ENCODE peak calls at places on chromosome 16, in four cellular contexts. Z, D, J and M are unnamed samples.

GRCh38 chr16:83270640-83271039 is 537.1 kb upstream of the HSBP1 start:
- DNase-seq in J (no peak), D (no peak), Z (no peak), M (no peak)

GRCh38 chr16:6947291-6947690 is 385.4 kb upstream of the RBFOX1 start:
- DNase-seq in Z (no peak), J (no peak), D (no peak), M (no peak)

GRCh38 chr16:64950731-64951130 is 171.1 kb downstream of the CDH11 start:
- DNase-seq in D (no peak), Z (no peak), J (no peak), M (no peak)

GRCh38 chr16:46789499-46790414 is 41.2 kb downstream of the C16orf87 start:
- DNase-seq in Z (peak), D (peak), J (peak), M (peak)

GRCh38 chr16:49456763-49457162 is 83.2 kb downstream of the C16orf78 start:
- DNase-seq in D (no peak), J (no peak), Z (no peak), M (no peak)

GRCh38 chr16:71229344-71229743 is 1.2 kb downstream of the HYDIN start:
- DNase-seq in Z (no peak), J (no peak), D (no peak), M (no peak)

GRCh38 chr16:60151987-60152386 is 1417.9 kb upstream of the GOT2 start:
- DNase-seq in Z (no peak), J (peak), D (no peak), M (no peak)

GRCh38 chr16:68113765-68114240 is 28.6 kb downstream of the NFATC3 start:
- DNase-seq in J (no peak), D (no peak), Z (no peak), M (no peak)

GRCh38 chr16:54847207-54847606 is 83.5 kb upstream of the IRX5 start:
- DNase-seq in J (no peak), D (no peak), Z (no peak), M (no peak)

GRCh38 chr16:64621616-64622015 is 500.2 kb downstream of the CDH11 start:
- DNase-seq in D (no peak), Z (no peak), J (no peak), M (no peak)

GRCh38 chr16:68873635-68874471 is 30.5 kb downstream of the TANGO6 start:
- DNase-seq in D (no peak), J (peak), Z (no peak), M (no peak)

GRCh38 chr16:77297996-77298637 is 98.9 kb downstream of the SYCE1L start:
- DNase-seq in J (no peak), D (no peak), Z (no peak), M (no peak)

GRCh38 chr16:69340095-69340644 is 598 bp downstream of the NIP7 start:
- DNase-seq in D (no peak), J (no peak), Z (peak), M (no peak)

GRCh38 chr16:72309001-72309400 is 137.0 kb upstream of the PMFBP1 start:
- DNase-seq in Z (no peak), J (peak), D (no peak), M (no peak)

GRCh38 chr16:78211951-78212350 is 112.5 kb downstream of the WWOX start:
- DNase-seq in D (no peak), J (no peak), Z (no peak), M (no peak)

DNA sequence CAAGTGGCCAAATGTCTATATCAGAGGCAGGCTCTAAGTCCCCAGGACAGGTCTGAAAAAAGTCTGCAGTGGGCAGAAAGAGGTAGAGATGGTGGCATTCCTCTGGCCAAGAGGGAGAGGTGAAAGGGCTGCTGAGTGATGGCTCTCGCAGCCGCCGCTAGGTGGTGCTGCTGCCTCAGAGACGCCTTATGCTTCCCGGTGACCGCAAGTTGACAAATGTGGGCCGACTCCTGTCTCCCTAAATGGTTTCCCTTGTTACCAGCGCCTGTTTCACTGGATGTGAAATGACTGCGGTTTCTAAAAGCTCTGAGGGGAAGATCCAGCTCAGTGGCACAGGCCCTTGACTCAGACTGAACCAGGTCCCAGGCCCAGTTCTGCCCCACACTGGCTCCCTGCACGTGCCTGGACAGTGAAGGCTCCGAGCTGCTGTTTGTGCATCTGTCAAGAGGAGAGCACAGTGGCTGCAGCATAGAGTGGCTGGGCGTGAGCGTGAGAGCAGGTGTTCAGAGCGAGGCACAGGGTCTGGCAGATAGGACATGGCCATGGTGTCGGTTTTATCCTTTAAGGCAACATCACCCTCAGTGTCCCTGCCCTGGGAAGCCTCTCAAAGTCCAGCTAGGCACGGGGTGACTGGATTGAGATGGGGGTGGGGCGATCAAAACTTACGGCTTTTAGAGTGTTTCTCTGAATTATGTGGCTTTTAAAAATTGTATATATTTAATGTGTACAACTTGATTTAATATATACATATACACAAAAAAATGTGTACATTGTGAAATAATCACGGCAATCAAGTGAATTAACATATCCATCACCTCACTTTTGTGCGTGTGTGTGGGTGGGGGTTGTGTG is 19.9 kb downstream of the CLEC16A start:
- DNase-seq in D (no peak), Z (peak), J (peak), M (peak)
- TF ChIP-seq NFIC in D (no peak), Z (no peak), J (no peak), M (no peak)

DNA sequence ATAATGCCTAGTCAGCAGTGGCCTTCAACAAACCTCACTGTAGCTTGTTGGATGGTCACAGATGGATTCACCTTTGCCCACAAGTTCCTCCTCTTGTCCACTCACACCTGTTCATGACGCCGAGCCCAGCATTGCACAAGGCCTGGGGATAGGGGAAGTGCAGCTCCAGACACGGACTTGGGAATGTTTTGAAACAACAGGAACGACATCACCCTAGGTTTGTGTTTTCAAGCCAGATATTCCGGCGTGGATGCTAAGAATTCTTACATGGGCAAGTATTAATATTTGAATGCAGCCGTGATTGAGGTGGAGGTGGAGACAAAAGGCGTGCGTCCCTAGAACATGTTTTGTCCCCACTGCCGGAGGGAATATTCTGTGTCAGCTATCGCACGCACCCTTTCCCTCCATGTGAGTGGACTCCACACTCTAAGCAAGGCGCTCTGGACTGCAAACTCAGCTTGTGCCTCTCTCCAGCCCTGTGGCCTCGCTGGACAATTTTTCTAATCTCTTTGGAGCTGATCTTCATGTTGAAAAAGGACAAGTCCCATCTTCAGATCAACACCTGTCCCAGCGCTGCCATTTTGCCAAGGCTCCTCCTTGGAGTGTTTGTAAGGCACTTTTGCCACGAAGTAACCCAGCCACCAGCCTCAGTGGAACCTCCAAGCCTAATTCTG is 2.0 kb upstream of the BANP start:
- DNase-seq in Z (no peak), J (peak), D (no peak), M (no peak)
- TF ChIP-seq REST in Z (no peak), J (no peak), D (no peak), M (no peak)

DNA sequence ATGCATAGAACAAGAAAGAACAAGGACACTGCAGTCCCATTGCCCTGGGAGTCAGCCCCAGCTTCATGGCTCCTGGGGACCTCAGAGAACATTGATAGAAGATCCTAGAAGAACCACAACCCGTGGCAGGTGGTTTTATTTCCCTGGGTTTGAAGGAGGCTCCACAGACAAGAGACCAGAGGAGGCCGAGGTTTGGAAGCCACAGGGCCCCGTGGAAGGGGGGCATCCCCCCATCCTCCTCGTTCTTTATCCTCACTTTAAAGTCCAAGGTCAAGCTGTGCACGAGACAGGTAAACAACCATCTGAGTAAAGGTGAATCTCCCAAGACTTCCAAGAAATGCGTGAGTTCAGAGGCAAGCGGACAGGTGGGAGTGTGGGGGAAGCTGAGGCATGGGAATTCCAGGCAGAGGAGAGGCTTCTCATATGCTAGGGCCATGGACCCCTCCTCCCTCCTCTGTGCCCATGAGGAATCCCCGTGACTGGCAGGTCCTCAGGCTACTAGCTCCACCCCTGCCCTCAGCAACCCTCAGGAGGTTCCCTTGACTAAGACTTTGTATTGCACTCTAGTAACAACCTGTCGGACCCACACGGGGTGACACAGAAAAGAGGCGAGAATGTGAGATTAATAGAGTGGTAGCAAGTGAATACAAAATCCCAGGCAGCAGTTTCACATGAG is 889 bp upstream of the SULT1A1 start:
- DNase-seq in Z (no peak), J (no peak), D (no peak), M (no peak)
- TF ChIP-seq NFIC in Z (no peak), J (no peak), D (no peak), M (no peak)

GRCh38 chr16:20424129-20424866 is 15.0 kb downstream of the ACSM5 start:
- DNase-seq in J (peak), D (no peak), Z (no peak), M (no peak)
- TF ChIP-seq REST in J (peak), D (peak), Z (no peak), M (peak)

GRCh38 chr16:2785101-2785991 is 2.0 kb downstream of the PRSS33 start:
- DNase-seq in D (no peak), J (no peak), Z (no peak), M (peak)

GRCh38 chr16:2787406-2787805 is at the start of gene PRSS33:
- DNase-seq in D (no peak), Z (no peak), J (no peak), M (no peak)

GRCh38 chr16:2786826-2787151 is 571 bp downstream of the PRSS33 start:
- DNase-seq in J (no peak), Z (no peak), D (no peak), M (no peak)

GRCh38 chr16:2786061-2786825 is 1.1 kb downstream of the PRSS33 start:
- DNase-seq in D (no peak), J (no peak), Z (no peak), M (no peak)

GRCh38 chr16:2787961-2788360 is 601 bp upstream of the PRSS33 start:
- DNase-seq in Z (no peak), J (no peak), D (no peak), M (no peak)
- TF ChIP-seq NFIC in Z (no peak), J (no peak), D (no peak), M (no peak)

DNA sequence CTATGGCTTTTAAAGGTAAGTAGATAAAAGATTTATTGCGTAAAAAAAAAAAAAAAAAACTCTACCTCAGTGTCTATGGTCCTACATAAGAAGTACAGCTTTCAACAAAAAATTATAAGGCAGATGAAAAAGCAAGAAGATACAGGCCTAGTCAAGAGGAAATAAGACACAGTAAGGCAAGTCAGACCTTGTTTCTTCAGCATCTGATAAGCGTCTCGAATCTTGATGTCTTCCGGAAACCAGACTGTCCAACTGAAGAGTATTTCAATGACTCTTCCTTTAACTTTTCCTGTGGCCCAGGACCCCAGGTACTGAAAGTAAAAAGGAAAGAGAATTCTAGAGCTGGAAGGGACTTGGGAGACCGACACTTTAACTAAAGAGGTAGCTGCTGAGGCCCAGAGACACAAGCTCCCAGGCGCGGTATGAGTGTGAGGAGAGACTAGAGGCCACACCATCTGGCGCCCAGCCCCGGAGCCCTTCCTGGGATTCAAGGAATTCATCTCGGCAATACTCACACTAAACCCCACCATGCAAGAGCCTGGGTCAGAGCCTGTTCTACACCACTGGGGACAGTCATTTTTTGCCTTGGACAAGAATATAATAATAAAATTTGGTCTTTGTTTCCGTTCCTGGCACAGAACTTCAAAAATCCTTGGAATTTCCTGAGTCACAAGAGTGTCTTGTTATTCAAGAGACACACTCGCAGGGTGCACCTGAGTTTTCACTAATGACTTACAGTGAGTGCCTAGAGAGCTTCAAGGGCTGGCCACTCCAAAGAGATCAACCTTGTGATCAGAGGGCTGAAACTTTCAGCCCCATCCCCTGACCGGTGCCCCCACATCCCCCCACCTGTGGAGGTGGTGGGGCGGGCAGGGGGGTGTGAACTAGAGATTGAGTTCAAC is 18.6 kb downstream of the GGA2 start:
- DNase-seq in Z (no peak), D (no peak), J (no peak), M (no peak)
- TF ChIP-seq REST in Z (no peak), D (no peak), J (no peak), M (no peak)

GRCh38 chr16:57667069-57667525 is 1.0 kb upstream of the ADGRG3 start:
- DNase-seq in D (no peak), Z (no peak), J (no peak), M (no peak)
- TF ChIP-seq NFIC in D (no peak), Z (no peak), J (no peak), M (no peak)

GRCh38 chr16:31179747-31180458 is at the start of gene FUS:
- DNase-seq in D (peak), J (peak), Z (peak), M (peak)
- TF ChIP-seq REST in D (peak), J (peak), Z (peak), M (peak)

GRCh38 chr16:74563828-74564263 is 43.1 kb downstream of the GLG1 start:
- DNase-seq in J (no peak), D (no peak), Z (peak), M (no peak)
- TF ChIP-seq NFIC in J (no peak), D (no peak), Z (no peak), M (no peak)